ENCODE peak calls at places on chromosomes 12 and 14, in six cellular contexts. W is sigmoid colon, I is left lung, D is fibroblast of the aortic adventitia, P is astrocyte, G is fibroblast of lung. Q is an unnamed sample.

GRCh38 chr12:24982250-24982649 is 33.3 kb upstream of the BCAT1 start:
- DNase-seq in W (no peak), I (no peak), D (no peak), P (no peak), G (no peak), Q (no peak)

GRCh38 chr12:110585231-110585799 is 2.2 kb upstream of the PPTC7 start:
- DNase-seq in W (no peak), I (peak; percentile 47), D (peak; percentile 39), P (no peak), G (peak; percentile 49), Q (no peak)

GRCh38 chr12:46818654-46819053 is 7.1 kb downstream of the SLC38A4 start:
- DNase-seq in W (no peak), I (no peak), D (no peak), P (no peak), G (no peak), Q (no peak)

GRCh38 chr14:30607156-30607780 is 14.9 kb upstream of the SCFD1 start:
- DNase-seq in W (no peak), I (no peak), D (no peak), P (peak; percentile 63), G (peak; percentile 70), Q (no peak)

GRCh38 chr12:26238341-26239126 is 43.2 kb downstream of the SSPN start:
- DNase-seq in W (no peak), I (peak; percentile 33), D (peak; percentile 88), P (peak; percentile 71), G (peak; percentile 80), Q (no peak)

GRCh38 chr14:51650721-51651387 is 856 bp upstream of the FRMD6 start:
- DNase-seq in W (peak; percentile 73), I (peak; percentile 35), D (no peak), P (no peak), G (no peak), Q (no peak)

GRCh38 chr14:76920572-76921175 is 94.5 kb downstream of the LRRC74A start:
- DNase-seq in W (no peak), I (no peak), D (no peak), P (peak; percentile 16), G (peak; percentile 24), Q (no peak)

GRCh38 chr12:54390668-54391551 is 6.4 kb upstream of the ZNF385A start:
- DNase-seq in W (no peak), I (peak; percentile 65), D (no peak), P (no peak), G (no peak), Q (no peak)

GRCh38 chr14:58680698-58681097 is 42.9 kb downstream of the DACT1 start:
- DNase-seq in W (no peak), I (no peak), D (no peak), P (no peak), G (no peak), Q (no peak)

GRCh38 chr12:53737951-53738833 is 10.9 kb upstream of the CALCOCO1 start:
- DNase-seq in W (no peak), I (no peak), D (no peak), P (no peak), G (no peak), Q (no peak)

GRCh38 chr14:91119556-91120311 is 5.9 kb downstream of the DGLUCY start:
- DNase-seq in W (no peak), I (no peak), D (peak; percentile 91), P (peak; percentile 73), G (peak; percentile 78), Q (no peak)

GRCh38 chr12:122167328-122167925 is 6.6 kb downstream of the IL31 start:
- DNase-seq in W (no peak), I (no peak), D (no peak), P (no peak), G (no peak), Q (no peak)

GRCh38 chr12:101127521-101128219 is 82.4 kb downstream of the SLC5A8 start:
- DNase-seq in W (no peak), I (no peak), D (peak; percentile 19), P (peak; percentile 70), G (peak; percentile 79), Q (no peak)

GRCh38 chr14:65258391-65258790 is 154.1 kb upstream of the FUT8 start:
- DNase-seq in W (no peak), I (no peak), D (peak; percentile 97), P (peak; percentile 84), G (peak; percentile 91), Q (no peak)

GRCh38 chr12:103786201-103786600 is 54.8 kb downstream of the NT5DC3 start:
- DNase-seq in W (peak; percentile 26), I (no peak), D (no peak), P (no peak), G (no peak), Q (no peak)

GRCh38 chr12:103780992-103781391 is 60.0 kb downstream of the NT5DC3 start:
- DNase-seq in W (no peak), I (no peak), D (no peak), P (no peak), G (no peak), Q (no peak)

GRCh38 chr12:103785243-103786031 is 55.6 kb downstream of the NT5DC3 start:
- DNase-seq in W (peak; percentile 14), I (no peak), D (no peak), P (no peak), G (peak; percentile 42), Q (no peak)

GRCh38 chr12:103782399-103782798 is 58.6 kb downstream of the NT5DC3 start:
- DNase-seq in W (peak; percentile 25), I (no peak), D (no peak), P (no peak), G (no peak), Q (no peak)

DNA sequence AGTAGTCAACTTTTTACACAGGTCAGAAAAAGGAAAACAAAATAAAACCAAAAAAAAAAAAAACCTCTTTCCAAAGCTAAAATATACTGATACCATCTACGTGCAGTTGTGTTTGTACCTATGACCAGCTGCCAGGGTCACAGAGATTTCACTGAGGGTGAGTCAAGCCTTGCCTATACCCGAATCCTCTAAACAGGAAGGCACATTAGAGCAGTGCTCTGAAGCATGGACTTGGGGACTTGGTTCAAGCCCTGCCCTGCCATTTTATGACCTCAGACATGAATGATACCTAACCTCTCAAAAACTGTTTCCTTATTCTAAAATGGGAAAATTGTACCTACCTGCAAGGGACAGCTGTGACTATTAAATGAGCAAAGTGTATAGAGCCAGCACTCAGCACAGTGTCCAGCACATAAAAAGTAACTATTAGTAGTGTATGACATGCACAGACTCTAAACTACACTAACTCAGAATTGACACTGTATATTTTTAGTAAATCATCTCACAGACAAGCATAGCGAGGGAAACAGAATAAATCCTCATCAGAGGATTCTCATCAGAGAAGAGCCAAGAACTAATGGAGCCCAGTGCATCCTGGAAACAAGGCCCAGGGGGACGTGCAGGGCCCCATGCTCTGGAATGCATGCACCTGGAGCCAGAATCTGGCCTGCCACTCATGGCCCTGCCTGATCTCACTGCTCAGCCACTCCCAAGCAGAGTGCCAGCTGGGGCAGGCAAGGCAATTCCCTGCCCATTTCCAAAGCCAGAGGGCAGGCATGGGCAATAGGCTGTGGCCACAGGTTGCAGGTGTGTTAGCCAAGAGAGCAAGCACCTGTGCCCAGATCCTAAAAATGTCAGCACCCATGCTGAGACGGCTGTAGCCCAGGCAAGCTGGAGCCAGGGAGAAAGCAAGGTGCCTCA is 57.0 kb downstream of the NT5DC3 start:
- DNase-seq in W (peak; percentile 64), I (no peak), D (no peak), P (no peak), G (no peak), Q (no peak)
- TF ChIP-seq CTCF in W (no peak), I (no peak), D (no peak), P (no peak), G (no peak), Q (peak; percentile 12)

DNA sequence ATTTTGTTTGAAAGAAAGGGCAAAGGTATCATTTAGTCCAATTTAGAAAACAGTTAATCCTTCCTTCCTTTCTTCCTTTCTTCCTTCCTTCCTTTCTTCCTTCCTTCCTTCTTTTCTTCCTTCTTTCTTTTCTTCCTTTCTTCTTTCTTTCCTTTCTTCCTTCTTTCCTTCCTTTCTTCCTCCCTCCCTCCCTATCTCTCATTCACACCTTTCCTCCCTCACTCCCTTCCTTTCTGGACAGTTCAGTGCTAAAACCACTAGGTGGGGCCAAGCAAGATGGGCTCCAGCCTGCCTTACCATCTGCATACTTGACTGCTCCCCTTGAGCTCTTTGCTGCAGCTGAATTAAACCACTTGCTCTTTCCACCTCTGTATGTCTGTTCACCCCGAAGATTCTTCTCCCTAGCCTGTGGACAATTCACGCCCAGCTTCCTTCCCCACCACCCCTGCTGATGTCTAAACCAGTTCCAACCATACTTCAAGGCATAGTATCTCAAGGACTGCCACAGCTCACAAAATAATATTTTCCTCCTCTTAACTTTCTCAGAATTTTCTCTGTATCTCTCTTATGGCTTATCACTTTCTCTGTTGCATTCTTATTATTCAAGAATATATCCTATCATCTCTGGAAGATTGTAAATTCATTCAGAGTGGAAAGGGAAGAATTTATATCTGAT is 78.0 kb downstream of the DBX2 start:
- DNase-seq in W (no peak), I (no peak), D (peak; percentile 14), P (no peak), G (peak; percentile 1), Q (no peak)
- TF ChIP-seq CTCF in W (no peak), I (peak; percentile 13), D (peak; percentile 64), P (no peak), G (peak; percentile 11), Q (peak; percentile 74)

GRCh38 chr14:66507181-66507721 is 696 bp upstream of the GPHN start:
- DNase-seq in W (no peak), I (no peak), D (no peak), P (no peak), G (no peak), Q (no peak)

GRCh38 chr14:66508547-66508845 is 549 bp downstream of the GPHN start:
- DNase-seq in W (no peak), I (no peak), D (no peak), P (no peak), G (no peak), Q (peak; percentile 88)

GRCh38 chr14:66509874-66510273 is 1.9 kb downstream of the GPHN start:
- DNase-seq in W (no peak), I (no peak), D (peak; percentile 6), P (no peak), G (no peak), Q (no peak)

GRCh38 chr14:66507722-66508546 is at the start of gene GPHN:
- DNase-seq in W (peak; percentile 98), I (peak; percentile 98), D (peak; percentile 96), P (peak; percentile 99), G (peak; percentile 99), Q (peak; percentile 98)

GRCh38 chr14:66508846-66509621 is 1.1 kb downstream of the GPHN start:
- DNase-seq in W (peak; percentile 68), I (peak; percentile 48), D (peak; percentile 39), P (peak; percentile 14), G (peak; percentile 29), Q (peak; percentile 81)
- TF ChIP-seq CTCF in W (no peak), I (no peak), D (no peak), P (no peak), G (no peak), Q (no peak)

DNA sequence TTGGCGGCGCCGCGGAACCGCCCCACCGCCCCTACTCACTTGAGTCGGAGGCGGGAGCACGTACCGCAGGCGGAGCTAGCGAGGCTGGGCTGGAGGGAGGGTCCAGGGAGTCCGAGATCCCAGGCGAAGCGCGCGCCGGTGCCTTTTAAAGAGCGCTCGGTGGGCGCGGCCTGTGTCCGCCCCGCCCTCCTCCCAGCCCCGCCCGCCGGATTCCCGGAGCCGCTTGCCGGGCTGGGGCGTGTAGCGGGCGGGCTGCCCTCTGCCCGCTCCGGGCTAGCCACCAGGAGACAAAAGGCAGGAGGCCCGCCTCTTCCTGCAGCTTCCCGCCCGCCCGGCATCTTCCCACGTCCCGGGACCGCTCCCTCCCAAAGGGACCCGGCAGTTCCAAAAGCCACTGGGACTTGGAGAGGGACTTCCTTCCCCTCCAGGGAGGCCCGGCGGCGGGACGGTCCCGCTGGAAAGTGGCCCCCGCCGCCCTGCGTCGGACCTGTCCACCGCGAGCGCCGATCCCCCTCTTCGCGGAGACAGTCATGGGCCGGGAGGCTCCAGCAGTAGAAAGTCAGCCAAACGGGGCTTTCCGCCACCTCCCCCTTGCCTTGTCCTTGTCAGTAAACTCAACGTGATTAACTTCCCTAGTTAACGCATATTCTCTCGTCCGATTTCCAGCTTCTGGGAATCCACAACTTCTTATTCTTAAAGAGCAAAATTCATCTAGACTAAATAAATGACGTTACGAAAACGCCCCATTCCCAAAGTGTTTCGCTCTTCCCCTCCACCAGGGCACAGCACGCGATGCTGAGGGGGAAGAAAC is at the start of gene CSRP2:
- DNase-seq in W (peak; percentile 93), I (peak; percentile 91), D (peak; percentile 74), P (peak; percentile 79), G (peak; percentile 89), Q (peak; percentile 97)
- TF ChIP-seq CTCF in W (no peak), I (no peak), D (peak; percentile 50), P (peak; percentile 24), G (peak; percentile 41), Q (peak; percentile 67)